ENCODE peak calls at places on chromosomes 12 and 14, in five cellular contexts. One of them, this sample, is unnamed.

GRCh38 chr12:64780531-64781373 is 21.5 kb upstream of the GNS start:
- DNase-seq in T47D: peak; percentile 90
- DNase-seq in EL: no peak
- DNase-seq in heart left ventricle: peak; percentile 41
- DNase-seq in T-helper 17 cell: no peak
- DNase-seq in this sample: no peak

GRCh38 chr12:100225491-100225890 is 24.9 kb downstream of the ACTR6 start:
- DNase-seq in T47D: peak; percentile 28
- DNase-seq in EL: no peak
- DNase-seq in heart left ventricle: no peak
- DNase-seq in T-helper 17 cell: no peak
- DNase-seq in this sample: no peak

GRCh38 chr14:104912053-104912452 is 12.6 kb upstream of the PLD4 start:
- DNase-seq in T47D: no peak
- DNase-seq in EL: no peak
- DNase-seq in heart left ventricle: no peak
- DNase-seq in T-helper 17 cell: no peak
- DNase-seq in this sample: no peak

GRCh38 chr14:36646664-36647416 is 14.8 kb upstream of the PAX9 start:
- DNase-seq in T47D: no peak
- DNase-seq in EL: no peak
- DNase-seq in heart left ventricle: no peak
- DNase-seq in T-helper 17 cell: no peak
- DNase-seq in this sample: no peak

GRCh38 chr12:1515428-1515827 is 79.0 kb downstream of the FBXL14 start:
- DNase-seq in T47D: no peak
- DNase-seq in EL: no peak
- DNase-seq in heart left ventricle: no peak
- DNase-seq in T-helper 17 cell: no peak
- DNase-seq in this sample: no peak

GRCh38 chr14:37223947-37224474 is 26.3 kb downstream of the MIPOL1 start:
- DNase-seq in T47D: no peak
- DNase-seq in EL: no peak
- DNase-seq in heart left ventricle: no peak
- DNase-seq in T-helper 17 cell: no peak
- DNase-seq in this sample: no peak

GRCh38 chr12:3042394-3042793 is 34.8 kb upstream of the TSPAN9 start:
- DNase-seq in T47D: no peak
- DNase-seq in EL: no peak
- DNase-seq in heart left ventricle: peak; percentile 73
- DNase-seq in T-helper 17 cell: no peak
- DNase-seq in this sample: no peak

GRCh38 chr12:54016478-54016964 is 7.7 kb downstream of the HOXC8 start:
- DNase-seq in T47D: peak; percentile 86
- DNase-seq in EL: peak; percentile 88
- DNase-seq in heart left ventricle: no peak
- DNase-seq in T-helper 17 cell: no peak
- DNase-seq in this sample: no peak

GRCh38 chr12:70011353-70011752 is 186.3 kb downstream of the MYRFL start:
- DNase-seq in T47D: no peak
- DNase-seq in EL: no peak
- DNase-seq in heart left ventricle: no peak
- DNase-seq in T-helper 17 cell: no peak
- DNase-seq in this sample: no peak

GRCh38 chr14:38197001-38197760 is 10.5 kb upstream of the SSTR1 start:
- DNase-seq in T47D: peak; percentile 9
- DNase-seq in EL: peak; percentile 27
- DNase-seq in heart left ventricle: no peak
- DNase-seq in T-helper 17 cell: no peak
- DNase-seq in this sample: no peak

GRCh38 chr14:31243860-31244259 is 36.3 kb upstream of the HECTD1 start:
- DNase-seq in T47D: no peak
- DNase-seq in EL: no peak
- DNase-seq in heart left ventricle: no peak
- DNase-seq in T-helper 17 cell: no peak
- DNase-seq in this sample: no peak

GRCh38 chr14:55691659-55692058 is 111.7 kb downstream of the KTN1 start:
- DNase-seq in T47D: no peak
- DNase-seq in EL: no peak
- DNase-seq in heart left ventricle: no peak
- DNase-seq in T-helper 17 cell: no peak
- DNase-seq in this sample: no peak